ENCODE peak calls at places on chromosomes 11 and 22, in seven cellular contexts. One of them, this sample, is unnamed.

GRCh38 chr11:82854242-82854641 is 46.0 kb downstream of the PRCP start:
- DNase-seq in endothelial cell: no peak
- DNase-seq in uterus: no peak
- DNase-seq in IMR-90: peak
- DNase-seq in ovary: no peak
- DNase-seq in BE2C: no peak
- DNase-seq in astrocyte of the spinal cord: no peak
- DNase-seq in this sample: peak

GRCh38 chr11:2804701-2805387 is 80.7 kb downstream of the CDKN1C start:
- DNase-seq in astrocyte of the spinal cord: no peak
- DNase-seq in IMR-90: no peak
- DNase-seq in uterus: peak
- DNase-seq in endothelial cell: no peak
- DNase-seq in BE2C: no peak
- DNase-seq in ovary: peak
- DNase-seq in this sample: no peak

GRCh38 chr11:43359432-43359818 is 705 bp downstream of the TTC17 start:
- DNase-seq in astrocyte of the spinal cord: peak
- DNase-seq in BE2C: peak
- DNase-seq in endothelial cell: peak
- DNase-seq in IMR-90: peak
- DNase-seq in uterus: no peak
- DNase-seq in ovary: no peak
- DNase-seq in this sample: peak

GRCh38 chr11:29395555-29396072 is 621.2 kb downstream of the KCNA4 start:
- DNase-seq in ovary: no peak
- DNase-seq in IMR-90: no peak
- DNase-seq in endothelial cell: no peak
- DNase-seq in astrocyte of the spinal cord: no peak
- DNase-seq in BE2C: no peak
- DNase-seq in uterus: no peak
- DNase-seq in this sample: no peak

GRCh38 chr11:122686106-122686505 is 30.6 kb downstream of the UBASH3B start:
- DNase-seq in uterus: no peak
- DNase-seq in IMR-90: peak
- DNase-seq in astrocyte of the spinal cord: no peak
- DNase-seq in BE2C: no peak
- DNase-seq in ovary: no peak
- DNase-seq in endothelial cell: no peak
- DNase-seq in this sample: no peak

GRCh38 chr11:45593992-45594391 is 71.4 kb downstream of the CHST1 start:
- DNase-seq in IMR-90: no peak
- DNase-seq in astrocyte of the spinal cord: peak
- DNase-seq in ovary: no peak
- DNase-seq in endothelial cell: no peak
- DNase-seq in uterus: no peak
- DNase-seq in BE2C: peak
- DNase-seq in this sample: no peak

GRCh38 chr11:64884019-64884418 is 5.6 kb upstream of the EHD1 start:
- DNase-seq in IMR-90: no peak
- DNase-seq in uterus: no peak
- DNase-seq in endothelial cell: no peak
- DNase-seq in astrocyte of the spinal cord: no peak
- DNase-seq in BE2C: no peak
- DNase-seq in ovary: no peak
- DNase-seq in this sample: no peak

GRCh38 chr11:27678242-27678641 is 22.0 kb downstream of the BDNF start:
- DNase-seq in BE2C: no peak
- DNase-seq in IMR-90: peak
- DNase-seq in endothelial cell: no peak
- DNase-seq in astrocyte of the spinal cord: peak
- DNase-seq in uterus: no peak
- DNase-seq in ovary: no peak
- DNase-seq in this sample: no peak

DNA sequence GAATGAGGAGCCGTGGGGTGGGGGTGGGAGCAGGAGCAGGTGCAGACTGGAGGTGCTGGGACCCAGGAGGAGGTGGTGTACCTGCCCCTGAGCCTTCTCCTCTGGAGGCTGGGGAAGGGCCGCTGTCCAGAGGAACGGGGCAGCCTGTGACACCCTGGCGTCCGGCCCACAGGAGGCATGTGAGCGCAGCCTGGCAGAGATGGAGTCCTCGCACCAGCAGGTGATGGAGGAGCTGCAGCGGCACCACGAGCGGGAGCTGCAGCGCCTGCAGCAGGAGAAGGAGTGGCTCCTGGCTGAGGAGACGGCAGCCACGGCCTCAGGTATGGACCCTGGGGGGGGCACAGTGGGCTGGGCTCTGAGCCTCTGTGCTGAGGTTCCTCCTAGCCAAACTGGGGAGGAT is 42.2 kb upstream of the GCAT start:
- DNase-seq in IMR-90: no peak
- DNase-seq in BE2C: no peak
- DNase-seq in astrocyte of the spinal cord: no peak
- DNase-seq in ovary: no peak
- DNase-seq in endothelial cell: no peak
- DNase-seq in uterus: no peak
- DNase-seq in this sample: no peak
- TF ChIP-seq CTCF in IMR-90: no peak
- TF ChIP-seq CTCF in BE2C: no peak
- TF ChIP-seq CTCF in astrocyte of the spinal cord: no peak
- TF ChIP-seq CTCF in ovary: no peak
- TF ChIP-seq CTCF in endothelial cell: no peak
- TF ChIP-seq CTCF in uterus: no peak
- TF ChIP-seq CTCF in this sample: no peak

DNA sequence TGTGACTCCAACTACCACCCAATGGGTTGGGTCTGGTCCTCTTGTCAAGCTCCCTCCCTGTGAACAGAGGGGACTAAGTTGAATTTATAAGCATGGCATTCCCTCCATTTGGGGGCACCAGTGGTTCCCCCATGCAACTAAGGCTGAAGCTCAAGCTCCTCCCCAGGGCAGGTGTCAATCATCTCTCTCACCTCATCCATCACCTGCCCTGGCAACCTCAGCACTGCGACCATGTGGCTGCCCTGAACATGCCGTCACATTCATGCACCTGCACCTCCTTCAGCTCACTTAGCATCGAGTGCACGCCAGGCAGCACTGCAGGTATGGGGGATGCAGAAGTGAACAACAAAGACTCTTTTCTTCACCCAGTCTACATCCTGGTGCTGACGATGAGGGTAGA is 799.3 kb downstream of the TBC1D22A start:
- DNase-seq in BE2C: no peak
- DNase-seq in endothelial cell: no peak
- DNase-seq in uterus: no peak
- DNase-seq in ovary: no peak
- DNase-seq in astrocyte of the spinal cord: no peak
- DNase-seq in IMR-90: no peak
- DNase-seq in this sample: no peak
- TF ChIP-seq CTCF in BE2C: no peak
- TF ChIP-seq CTCF in endothelial cell: no peak
- TF ChIP-seq CTCF in uterus: no peak
- TF ChIP-seq CTCF in ovary: no peak
- TF ChIP-seq CTCF in astrocyte of the spinal cord: no peak
- TF ChIP-seq CTCF in IMR-90: no peak
- TF ChIP-seq CTCF in this sample: no peak

GRCh38 chr11:78759067-78759466 is 184.4 kb upstream of the NARS2 start:
- DNase-seq in endothelial cell: no peak
- DNase-seq in BE2C: no peak
- DNase-seq in ovary: no peak
- DNase-seq in IMR-90: no peak
- DNase-seq in uterus: no peak
- DNase-seq in astrocyte of the spinal cord: no peak
- DNase-seq in this sample: no peak
- TF ChIP-seq CTCF in endothelial cell: no peak
- TF ChIP-seq CTCF in BE2C: no peak
- TF ChIP-seq CTCF in ovary: no peak
- TF ChIP-seq CTCF in IMR-90: no peak
- TF ChIP-seq CTCF in uterus: no peak
- TF ChIP-seq CTCF in astrocyte of the spinal cord: no peak
- TF ChIP-seq CTCF in this sample: no peak

GRCh38 chr11:63872833-63873201 is 33.9 kb downstream of the MARK2 start:
- DNase-seq in ovary: no peak
- DNase-seq in astrocyte of the spinal cord: no peak
- DNase-seq in endothelial cell: no peak
- DNase-seq in BE2C: no peak
- DNase-seq in IMR-90: no peak
- DNase-seq in uterus: no peak
- DNase-seq in this sample: no peak

GRCh38 chr11:63870351-63871197 is 31.7 kb downstream of the MARK2 start:
- DNase-seq in IMR-90: peak
- DNase-seq in BE2C: no peak
- DNase-seq in endothelial cell: peak
- DNase-seq in ovary: no peak
- DNase-seq in astrocyte of the spinal cord: no peak
- DNase-seq in uterus: no peak
- DNase-seq in this sample: no peak

GRCh38 chr11:63874511-63874910 is 35.6 kb downstream of the MARK2 start:
- DNase-seq in astrocyte of the spinal cord: no peak
- DNase-seq in BE2C: no peak
- DNase-seq in IMR-90: no peak
- DNase-seq in endothelial cell: no peak
- DNase-seq in ovary: no peak
- DNase-seq in uterus: no peak
- DNase-seq in this sample: no peak

GRCh38 chr11:63873381-63873780 is 34.5 kb downstream of the MARK2 start:
- DNase-seq in ovary: no peak
- DNase-seq in uterus: no peak
- DNase-seq in BE2C: no peak
- DNase-seq in IMR-90: no peak
- DNase-seq in astrocyte of the spinal cord: no peak
- DNase-seq in endothelial cell: no peak
- DNase-seq in this sample: no peak

GRCh38 chr11:63871962-63872832 is 33.3 kb downstream of the MARK2 start:
- DNase-seq in BE2C: peak
- DNase-seq in uterus: peak
- DNase-seq in endothelial cell: peak
- DNase-seq in IMR-90: peak
- DNase-seq in astrocyte of the spinal cord: peak
- DNase-seq in ovary: peak
- DNase-seq in this sample: peak
- TF ChIP-seq CTCF in BE2C: peak
- TF ChIP-seq CTCF in uterus: peak
- TF ChIP-seq CTCF in endothelial cell: no peak
- TF ChIP-seq CTCF in IMR-90: peak
- TF ChIP-seq CTCF in astrocyte of the spinal cord: peak
- TF ChIP-seq CTCF in ovary: no peak
- TF ChIP-seq CTCF in this sample: peak

GRCh38 chr11:37372667-37373066 is 774.6 kb upstream of the RAG2 start:
- DNase-seq in uterus: no peak
- DNase-seq in astrocyte of the spinal cord: no peak
- DNase-seq in BE2C: no peak
- DNase-seq in endothelial cell: no peak
- DNase-seq in ovary: no peak
- DNase-seq in IMR-90: no peak
- DNase-seq in this sample: no peak
- TF ChIP-seq CTCF in uterus: no peak
- TF ChIP-seq CTCF in astrocyte of the spinal cord: no peak
- TF ChIP-seq CTCF in BE2C: no peak
- TF ChIP-seq CTCF in endothelial cell: no peak
- TF ChIP-seq CTCF in ovary: no peak
- TF ChIP-seq CTCF in IMR-90: no peak
- TF ChIP-seq CTCF in this sample: no peak

DNA sequence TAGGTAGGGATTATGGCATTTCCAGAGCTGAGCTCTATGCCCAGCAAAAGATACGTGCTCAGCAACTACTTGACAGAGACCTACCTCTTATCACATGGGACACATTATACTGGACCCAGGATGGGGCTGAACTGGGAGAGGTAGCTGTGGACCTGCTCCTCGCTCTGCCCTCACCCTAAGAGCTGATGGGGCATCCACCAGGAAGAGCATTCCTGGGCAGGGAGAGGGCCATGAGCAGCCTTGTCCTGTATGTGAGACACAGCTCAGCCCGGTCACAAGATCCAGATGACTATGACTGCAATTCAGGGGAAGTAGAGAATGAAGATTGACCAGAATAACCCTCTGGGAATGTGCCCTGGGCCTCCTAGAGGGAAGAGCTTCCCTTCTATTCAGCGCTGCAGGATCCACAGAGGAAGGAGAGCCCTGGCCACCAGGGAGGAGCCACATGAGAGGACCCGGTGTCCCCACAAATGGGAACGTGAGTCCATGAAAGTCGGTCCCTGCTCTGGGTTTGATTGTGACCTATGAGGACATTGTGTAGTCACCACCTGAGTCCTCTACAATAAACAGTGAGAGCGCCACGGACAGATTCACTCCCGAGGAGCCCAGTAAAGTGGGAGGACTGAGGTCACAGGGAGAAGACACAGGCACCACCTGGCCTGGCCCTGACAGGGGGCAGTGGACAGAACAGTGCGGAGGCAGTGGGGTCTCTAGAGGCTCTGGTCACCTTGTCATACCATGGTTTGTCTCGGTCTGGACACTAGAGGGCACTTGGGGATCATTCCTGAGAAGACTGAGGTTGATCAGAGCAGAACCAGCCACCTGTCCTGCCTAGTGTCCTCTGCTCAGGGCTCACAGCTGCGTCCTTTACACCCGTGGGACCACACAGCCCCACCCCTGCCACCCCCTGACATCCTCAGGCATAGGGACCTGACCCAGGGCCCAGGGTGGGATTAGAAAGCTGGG is 99.5 kb downstream of the ZNF280B start:
- DNase-seq in BE2C: peak
- DNase-seq in uterus: no peak
- DNase-seq in ovary: no peak
- DNase-seq in endothelial cell: peak
- DNase-seq in IMR-90: peak
- DNase-seq in astrocyte of the spinal cord: no peak
- DNase-seq in this sample: peak
- TF ChIP-seq CTCF in BE2C: peak
- TF ChIP-seq CTCF in uterus: no peak
- TF ChIP-seq CTCF in ovary: no peak
- TF ChIP-seq CTCF in endothelial cell: peak
- TF ChIP-seq CTCF in IMR-90: peak
- TF ChIP-seq CTCF in astrocyte of the spinal cord: peak
- TF ChIP-seq CTCF in this sample: peak

DNA sequence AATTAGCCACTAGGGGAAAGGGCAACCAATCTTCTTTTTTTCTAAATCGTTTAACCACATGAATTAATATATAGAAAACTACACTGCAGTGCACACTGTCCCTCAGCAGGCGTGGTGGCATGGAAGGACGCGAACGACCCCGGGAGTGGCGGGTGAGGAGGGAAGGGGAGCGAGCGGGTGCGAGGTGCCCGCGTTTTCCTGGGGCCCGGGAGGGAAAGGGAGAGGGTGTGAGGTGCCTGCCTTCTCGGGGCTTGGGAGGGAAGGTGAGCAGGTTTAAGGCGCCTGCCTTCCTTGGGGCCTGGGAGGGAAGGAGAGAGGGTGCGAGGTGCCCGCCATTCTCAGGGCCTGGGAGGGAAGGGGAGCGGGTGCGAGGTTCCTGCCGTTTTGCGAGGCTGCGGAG is 765 bp downstream of the GAB4 start:
- DNase-seq in uterus: no peak
- DNase-seq in IMR-90: no peak
- DNase-seq in endothelial cell: no peak
- DNase-seq in astrocyte of the spinal cord: no peak
- DNase-seq in BE2C: no peak
- DNase-seq in ovary: no peak
- DNase-seq in this sample: no peak
- TF ChIP-seq CTCF in uterus: no peak
- TF ChIP-seq CTCF in IMR-90: no peak
- TF ChIP-seq CTCF in endothelial cell: peak
- TF ChIP-seq CTCF in astrocyte of the spinal cord: no peak
- TF ChIP-seq CTCF in BE2C: no peak
- TF ChIP-seq CTCF in ovary: no peak
- TF ChIP-seq CTCF in this sample: no peak